ENCODE peak calls at places on chromosomes 5 and 9, in eight cellular contexts. X is suprapubic skin, F is NB4, D is mammary epithelial cell, S is activated B cell treated with CpG ODN at 0.5 μM for 24 hours, I is tibial nerve, U is nephron progenitor cell, K is lower lobe of right lung. Z is an unnamed sample.

GRCh38 chr5:69134126-69134525 is 32.8 kb upstream of the CCNB1 start:
- DNase-seq in X (no peak), F (no peak), D (no peak), S (no peak), I (no peak), U (no peak), K (no peak), Z (no peak)

GRCh38 chr9:128683340-128684064 is 5.5 kb upstream of the SET start:
- DNase-seq in X (peak; percentile 81), F (peak; percentile 77), D (peak; percentile 86), S (peak; percentile 56), I (no peak), U (peak; percentile 47), K (peak; percentile 74), Z (no peak)

GRCh38 chr9:75964431-75964830 is 74.0 kb downstream of the PCSK5 start:
- DNase-seq in X (no peak), F (no peak), D (peak; percentile 89), S (no peak), I (no peak), U (no peak), K (no peak), Z (no peak)

GRCh38 chr5:162248107-162248713 is 180.6 kb downstream of the GABRG2 start:
- DNase-seq in X (no peak), F (peak; percentile 9), D (no peak), S (no peak), I (no peak), U (peak; percentile 9), K (no peak), Z (no peak)

GRCh38 chr9:76650692-76651091 is 113.5 kb upstream of the PCA3 start:
- DNase-seq in X (no peak), F (peak; percentile 70), D (no peak), S (no peak), I (no peak), U (peak; percentile 4), K (no peak), Z (no peak)

GRCh38 chr5:173205921-173206320 is 29.1 kb downstream of the NKX2-5 start:
- DNase-seq in X (no peak), F (no peak), D (no peak), S (no peak), I (no peak), U (no peak), K (no peak), Z (no peak)

GRCh38 chr9:6667633-6668280 is 22.2 kb upstream of the GLDC start:
- DNase-seq in X (no peak), F (peak; percentile 70), D (no peak), S (no peak), I (no peak), U (no peak), K (no peak), Z (no peak)

GRCh38 chr9:87395804-87396458 is 101.7 kb upstream of the DAPK1 start:
- DNase-seq in X (no peak), F (no peak), D (no peak), S (no peak), I (no peak), U (no peak), K (no peak), Z (no peak)

GRCh38 chr5:56047448-56047847 is 52.7 kb upstream of the IL6ST start:
- DNase-seq in X (no peak), F (no peak), D (no peak), S (no peak), I (no peak), U (no peak), K (no peak), Z (no peak)

GRCh38 chr5:73280386-73280785 is 107.4 kb downstream of the TMEM174 start:
- DNase-seq in X (no peak), F (no peak), D (peak; percentile 24), S (no peak), I (no peak), U (no peak), K (peak; percentile 50), Z (no peak)

GRCh38 chr5:180491496-180491895 is 2.7 kb upstream of the CNOT6 start:
- DNase-seq in X (peak; percentile 34), F (peak; percentile 82), D (no peak), S (no peak), I (no peak), U (no peak), K (no peak), Z (peak; percentile 41)

GRCh38 chr9:30172206-30172605 is 2212.2 kb upstream of the ACO1 start:
- DNase-seq in X (no peak), F (no peak), D (no peak), S (no peak), I (no peak), U (no peak), K (no peak), Z (no peak)

GRCh38 chr9:109101810-109102209 is 17.9 kb downstream of the TMEM245 start:
- DNase-seq in X (no peak), F (peak; percentile 51), D (peak; percentile 91), S (no peak), I (no peak), U (no peak), K (no peak), Z (no peak)

GRCh38 chr9:104869801-104870200 is 58.2 kb downstream of the ABCA1 start:
- DNase-seq in X (no peak), F (no peak), D (no peak), S (no peak), I (no peak), U (no peak), K (no peak), Z (no peak)

GRCh38 chr5:1227669-1228068 is 2.5 kb downstream of the SLC6A18 start:
- DNase-seq in X (no peak), F (peak; percentile 61), D (no peak), S (no peak), I (no peak), U (peak; percentile 82), K (no peak), Z (no peak)

GRCh38 chr9:120324461-120324860 is 255.5 kb downstream of the CDK5RAP2 start:
- DNase-seq in X (no peak), F (no peak), D (no peak), S (no peak), I (no peak), U (no peak), K (no peak), Z (no peak)

GRCh38 chr9:120326076-120326693 is 253.8 kb downstream of the CDK5RAP2 start:
- DNase-seq in X (no peak), F (no peak), D (peak; percentile 23), S (no peak), I (no peak), U (no peak), K (no peak), Z (no peak)

GRCh38 chr9:120323125-120323524 is 256.8 kb downstream of the CDK5RAP2 start:
- DNase-seq in X (no peak), F (no peak), D (no peak), S (no peak), I (no peak), U (no peak), K (no peak), Z (no peak)

GRCh38 chr9:120327322-120327721 is 252.6 kb downstream of the CDK5RAP2 start:
- DNase-seq in X (no peak), F (no peak), D (no peak), S (no peak), I (no peak), U (no peak), K (no peak), Z (no peak)

DNA sequence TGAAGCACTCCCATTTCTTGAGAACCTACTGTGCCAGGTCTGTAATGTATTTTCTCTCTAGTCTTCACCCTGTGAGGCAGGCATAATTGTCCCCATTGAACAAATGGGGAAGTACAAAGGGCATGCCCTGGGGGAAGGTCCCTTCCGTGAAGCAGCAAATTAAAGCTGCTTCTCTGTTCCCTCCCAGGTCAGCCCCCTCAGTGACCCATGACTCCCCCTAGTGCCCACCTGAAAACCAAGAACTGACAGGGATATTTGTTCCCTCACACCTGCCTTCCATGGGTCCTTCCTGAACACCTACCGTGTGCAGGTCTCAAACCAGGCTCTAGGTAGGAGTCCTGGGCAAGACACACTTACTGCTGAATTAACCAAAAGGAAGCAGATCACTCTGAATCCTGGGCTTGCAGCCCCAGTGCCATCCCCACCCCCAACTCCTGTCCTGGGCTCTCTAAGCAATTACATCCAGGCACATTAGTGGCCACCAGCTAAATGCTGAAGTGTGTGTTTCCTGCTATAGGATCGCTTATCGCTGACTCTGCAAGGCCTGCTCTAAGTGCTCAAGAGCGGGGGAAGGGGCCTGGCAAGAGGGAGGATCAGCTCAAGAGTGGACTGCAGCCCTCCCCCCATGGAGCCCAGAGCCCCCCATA is 254.8 kb downstream of the CDK5RAP2 start:
- DNase-seq in X (no peak), F (peak; percentile 51), D (no peak), S (no peak), I (no peak), U (peak; percentile 16), K (no peak), Z (no peak)
- TF ChIP-seq CTCF in X (no peak), F (peak; percentile 41), D (no peak), S (no peak), I (no peak), U (peak; percentile 17), K (no peak), Z (no peak)

DNA sequence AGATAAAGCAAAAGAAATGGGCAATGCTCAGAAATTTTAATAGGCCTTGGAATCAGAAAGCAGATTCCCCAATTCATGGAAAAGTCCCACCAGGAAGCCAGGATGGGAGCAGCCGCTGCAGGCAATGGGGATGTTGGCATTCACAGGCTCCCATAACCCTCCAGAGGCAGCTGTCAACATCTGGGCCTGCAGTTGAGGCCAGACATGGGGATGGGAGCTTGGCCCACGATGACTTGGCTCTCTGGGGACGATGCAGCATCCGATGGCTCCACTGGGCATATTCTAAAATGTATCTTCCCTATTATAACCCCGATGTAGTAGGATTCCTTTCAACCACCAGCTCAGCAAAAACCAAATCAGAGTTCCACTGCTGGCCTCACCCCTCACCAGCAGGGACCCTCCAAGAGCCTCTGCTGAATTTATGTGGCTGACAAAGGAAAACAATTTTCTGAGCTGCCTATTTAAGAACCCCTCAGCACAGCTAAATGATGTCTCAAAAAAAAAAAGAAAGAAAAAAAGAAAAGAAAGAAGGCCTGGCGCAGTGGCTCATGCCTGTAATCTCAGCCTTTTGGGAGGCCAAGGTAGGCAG is 7.1 kb downstream of the SPRY4 start:
- DNase-seq in X (no peak), F (no peak), D (no peak), S (no peak), I (no peak), U (no peak), K (no peak), Z (no peak)
- TF ChIP-seq CTCF in X (no peak), F (no peak), D (no peak), S (no peak), I (no peak), U (no peak), K (no peak), Z (peak; percentile 47)

GRCh38 chr5:139665626-139666025 is 17.5 kb downstream of the CXXC5 start:
- DNase-seq in X (no peak), F (no peak), D (no peak), S (no peak), I (no peak), U (no peak), K (no peak), Z (no peak)
- TF ChIP-seq CTCF in X (no peak), F (no peak), D (no peak), S (no peak), I (no peak), U (no peak), K (no peak), Z (no peak)

DNA sequence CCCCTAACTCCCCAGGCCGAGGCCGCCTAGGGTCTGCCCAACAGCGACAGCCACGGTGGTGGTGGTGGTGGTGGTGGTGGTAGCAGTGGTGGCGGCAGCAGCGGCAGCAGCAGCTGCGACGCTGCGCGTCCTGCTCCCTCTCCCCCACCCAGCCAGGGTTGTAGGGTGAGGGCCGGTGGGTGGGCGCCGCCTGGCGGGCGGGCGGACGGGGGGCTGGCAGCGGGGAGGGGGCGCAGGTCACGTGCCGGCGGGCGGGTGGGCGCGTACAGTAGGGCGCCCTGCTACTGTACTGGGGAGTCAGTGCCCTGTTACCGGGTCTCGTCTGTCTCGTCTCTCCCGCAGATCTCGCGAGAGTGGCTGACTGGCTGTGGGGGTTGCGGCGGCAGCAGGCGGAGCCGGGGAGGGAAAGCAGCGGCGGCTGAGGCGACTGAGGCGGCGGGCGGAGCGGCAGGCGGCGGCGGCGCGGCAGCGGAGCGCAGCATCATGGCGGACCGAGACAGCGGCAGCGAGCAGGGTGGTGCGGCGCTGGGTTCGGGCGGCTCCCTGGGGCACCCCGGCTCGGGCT is at the start of gene PURA:
- DNase-seq in X (peak; percentile 97), F (peak; percentile 95), D (peak; percentile 92), S (peak; percentile 92), I (peak; percentile 95), U (peak; percentile 95), K (peak; percentile 96), Z (peak; percentile 98)
- TF ChIP-seq CTCF in X (no peak), F (no peak), D (no peak), S (no peak), I (peak; percentile 26), U (peak; percentile 20), K (peak; percentile 36), Z (peak; percentile 66)

Z was measured in chondrocyte.